ENCODE peak calls at places on chromosomes 4 and X, in seven cellular contexts. S is HepG2, F is SK-N-SH, X is HCT116, N is K562, M is H1, T is GM12878. L is an unnamed sample.
A peak's percentile ranks its signal among the peaks of the same experiment; 100 is the strongest.

GRCh38 chr4:1778642-1779392 is 14.3 kb upstream of the FGFR3 start:
- DNase-seq in S (no peak), F (no peak), X (no peak), N (no peak), M (no peak), T (no peak), L (no peak)

GRCh38 chr4:1080961-1081688 is 32.2 kb downstream of the RNF212 start:
- DNase-seq in S (no peak), F (no peak), X (no peak), N (no peak), M (no peak), T (no peak), L (no peak)

GRCh38 chr4:2300431-2300861 is 38.5 kb upstream of the MXD4 start:
- DNase-seq in S (no peak), F (no peak), X (no peak), N (no peak), M (no peak), T (no peak), L (no peak)

GRCh38 chr4:143336828-143337599 is at the start of gene GAB1:
- DNase-seq in S (peak; percentile 71), F (peak; percentile 82), X (no peak), N (peak; percentile 85), M (peak; percentile 81), T (no peak), L (peak; percentile 85)

GRCh38 chr4:88672987-88673386 is 24.6 kb downstream of the NAP1L5 start:
- DNase-seq in S (peak; percentile 28), F (peak; percentile 17), X (no peak), N (peak; percentile 66), M (peak; percentile 55), T (no peak), L (no peak)

GRCh38 chr4:2947926-2948325 is 15.3 kb downstream of the NOP14 start:
- DNase-seq in S (no peak), F (no peak), X (no peak), N (no peak), M (no peak), T (no peak), L (no peak)

GRCh38 chr4:82201805-82202636 is 171.8 kb downstream of the HNRNPD start:
- DNase-seq in S (peak; percentile 49), F (peak; percentile 17), X (peak; percentile 36), N (peak; percentile 72), M (peak; percentile 71), T (no peak), L (no peak)

GRCh38 chr4:38872620-38873019 is 5.0 kb downstream of the FAM114A1 start:
- DNase-seq in S (peak; percentile 88), F (no peak), X (no peak), N (peak; percentile 42), M (no peak), T (no peak), L (peak; percentile 84)

GRCh38 chr4:28723371-28723770 is 1862.7 kb downstream of the STIM2 start:
- DNase-seq in S (no peak), F (no peak), X (no peak), N (no peak), M (no peak), T (no peak), L (no peak)

GRCh38 chrX:102976793-102977495 is 39.9 kb downstream of the RAB40AL start:
- DNase-seq in S (no peak), F (no peak), X (peak; percentile 18), N (no peak), M (no peak), T (no peak), L (peak; percentile 65)

GRCh38 chr4:7924570-7924969 is 15.1 kb downstream of the AFAP1 start:
- DNase-seq in S (no peak), F (no peak), X (no peak), N (no peak), M (no peak), T (no peak), L (no peak)

GRCh38 chr4:121696140-121696640 is 590 bp downstream of the ANXA5 start:
- DNase-seq in S (peak; percentile 39), F (peak; percentile 26), X (no peak), N (peak; percentile 60), M (peak; percentile 80), T (no peak), L (no peak)

GRCh38 chrX:13829995-13830394 is 13.1 kb upstream of the GPM6B start:
- DNase-seq in S (no peak), F (no peak), X (no peak), N (no peak), M (no peak), T (no peak), L (no peak)

GRCh38 chr4:118141240-118141639 is 107.0 kb downstream of the NDST3 start:
- DNase-seq in S (no peak), F (no peak), X (no peak), N (no peak), M (no peak), T (no peak), L (no peak)

GRCh38 chr4:84159767-84160166 is 339.3 kb downstream of the NKX6-1 start:
- DNase-seq in S (peak; percentile 5), F (no peak), X (peak; percentile 6), N (peak; percentile 9), M (peak; percentile 47), T (no peak), L (no peak)

GRCh38 chr4:76704133-76704881 is 193.6 kb downstream of the SOWAHB start:
- DNase-seq in S (no peak), F (no peak), X (peak; percentile 68), N (no peak), M (no peak), T (no peak), L (no peak)

GRCh38 chr4:177554966-177555574 is 112.8 kb upstream of the AGA start:
- DNase-seq in S (no peak), F (peak; percentile 40), X (no peak), N (peak; percentile 38), M (peak; percentile 50), T (no peak), L (peak; percentile 35)

GRCh38 chr4:77327151-77327550 is 170.1 kb downstream of the CCNG2 start:
- DNase-seq in S (no peak), F (no peak), X (no peak), N (no peak), M (no peak), T (no peak), L (no peak)

GRCh38 chrX:152876931-152877840 is 20.7 kb upstream of the ZNF185 start:
- DNase-seq in S (peak; percentile 13), F (no peak), X (no peak), N (no peak), M (no peak), T (no peak), L (no peak)

DNA sequence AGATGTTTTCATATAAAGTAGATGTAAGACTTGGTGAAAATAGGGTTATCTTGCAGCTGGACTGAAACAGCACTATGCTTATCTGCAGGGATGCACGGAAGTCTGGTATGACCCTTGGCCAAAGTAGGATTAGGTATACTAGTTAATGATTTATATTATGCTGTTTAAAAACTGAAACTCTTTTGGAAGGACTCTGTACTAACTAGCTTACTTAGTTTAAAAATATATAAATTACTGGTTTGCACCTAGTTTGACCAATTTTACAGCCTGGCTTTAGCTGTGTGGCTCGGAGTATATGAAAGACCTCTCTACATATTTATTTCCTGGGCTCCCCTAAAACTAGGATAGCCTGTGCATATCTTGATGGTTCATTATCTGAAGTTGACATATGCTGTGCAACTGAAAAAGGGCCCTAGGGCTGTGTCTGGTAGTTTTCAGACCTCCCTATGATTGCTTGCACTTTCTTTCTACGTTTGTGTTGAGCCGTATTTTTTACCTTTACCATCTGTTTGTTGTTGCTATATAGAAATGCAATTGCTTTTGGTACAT is 89.2 kb downstream of the TMEM144 start:
- DNase-seq in S (peak; percentile 61), F (peak; percentile 70), X (no peak), N (peak; percentile 23), M (no peak), T (no peak), L (no peak)
- TF ChIP-seq JUND in S (no peak), F (no peak), X (no peak), N (no peak), M (no peak), T (no peak), L (no peak)

DNA sequence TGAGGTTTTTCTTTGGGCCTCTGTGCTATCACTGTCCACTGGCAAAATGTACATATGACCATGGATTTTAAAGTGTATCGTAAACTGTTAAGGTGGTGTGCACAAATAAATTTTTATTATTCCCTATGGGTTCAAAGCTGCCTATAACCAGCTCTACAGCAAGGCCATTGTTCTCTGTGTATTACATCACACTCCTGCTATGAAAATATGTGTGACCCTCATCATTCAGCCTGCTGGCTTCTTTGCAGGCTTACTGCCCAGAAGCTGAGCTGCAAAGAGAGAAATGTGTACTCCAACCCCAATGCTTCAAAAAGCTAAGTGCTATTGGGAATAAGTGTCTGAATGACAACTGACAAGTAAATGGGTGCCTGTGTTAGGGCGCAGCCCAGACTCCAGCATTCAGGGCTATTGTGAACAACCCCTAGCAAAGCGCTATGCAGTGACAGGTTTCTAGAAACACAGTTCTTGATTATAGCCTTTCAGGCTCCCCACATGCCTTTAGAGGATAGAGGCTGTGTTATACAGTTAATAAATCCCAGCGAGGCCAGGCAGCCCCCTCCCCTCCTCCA is 220.4 kb upstream of the RADX start:
- DNase-seq in S (no peak), F (no peak), X (no peak), N (no peak), M (no peak), T (no peak), L (no peak)
- TF ChIP-seq JUND in S (no peak), F (no peak), X (no peak), N (no peak), M (no peak), T (no peak), L (no peak)

DNA sequence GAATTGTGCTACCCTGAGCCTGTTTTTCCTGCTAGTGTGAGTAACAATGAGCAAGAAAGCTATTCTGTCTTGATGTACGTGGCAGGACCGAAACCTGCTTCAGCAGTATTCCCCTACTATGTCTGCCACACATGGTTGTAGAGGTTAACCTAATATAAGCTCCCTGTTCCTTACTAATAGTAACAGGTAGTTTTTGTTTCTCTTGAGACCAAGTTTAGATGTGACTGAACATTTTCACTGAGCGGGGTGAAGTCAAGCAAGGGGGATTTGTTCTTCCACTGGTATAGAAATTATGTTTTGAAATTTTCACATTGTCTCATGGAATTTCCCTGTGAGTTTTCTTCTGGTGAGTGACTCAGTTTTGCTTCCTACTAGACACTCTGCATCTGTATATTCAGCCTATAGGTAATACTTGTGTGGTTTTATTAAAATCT is 37.3 kb downstream of the RRAGB start:
- DNase-seq in S (no peak), F (no peak), X (no peak), N (no peak), M (no peak), T (peak; percentile 64), L (no peak)
- TF ChIP-seq JUND in S (no peak), F (no peak), X (no peak), N (no peak), M (no peak), T (no peak), L (no peak)

DNA sequence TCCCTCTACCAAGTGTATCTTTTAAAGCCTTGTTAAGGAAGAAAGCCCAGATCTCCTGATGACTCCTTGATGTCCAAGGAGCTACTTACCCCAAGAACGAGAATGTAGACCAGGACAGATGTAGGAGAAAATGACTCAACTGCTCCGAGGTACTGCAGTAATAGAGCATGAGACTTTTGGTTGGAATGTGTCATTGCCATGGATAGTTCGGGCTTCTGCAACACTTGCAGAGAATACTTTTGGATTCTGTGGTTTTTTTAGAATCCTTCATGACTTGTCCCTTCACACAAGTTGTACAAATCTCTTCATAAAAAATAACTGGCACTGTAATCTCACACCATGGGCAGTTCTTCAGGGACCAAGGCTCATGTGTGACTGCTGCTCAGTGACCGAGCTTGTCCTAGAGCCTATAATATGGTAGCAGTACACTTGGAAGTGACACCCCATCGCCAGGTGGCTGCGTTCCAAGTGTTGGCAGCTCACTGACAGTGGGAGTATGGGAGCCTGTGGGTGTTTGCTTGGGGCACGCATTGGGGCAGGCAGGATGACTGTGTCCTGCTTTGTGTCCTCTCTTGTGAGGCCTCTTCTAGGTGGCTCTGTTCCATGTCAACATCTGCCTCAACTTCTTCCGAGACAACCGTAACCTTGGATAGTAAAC is 87.9 kb upstream of the WDR1 start:
- DNase-seq in S (no peak), F (no peak), X (no peak), N (no peak), M (no peak), T (no peak), L (no peak)
- TF ChIP-seq JUND in S (no peak), F (no peak), X (no peak), N (no peak), M (no peak), T (no peak), L (no peak)

L was measured in T47D.